ENCODE peak calls at places on chromosomes 13 and 19, in nine cellular contexts. One of them, this sample, is unnamed.

GRCh38 chr19:49880162-49880869 is 2.8 kb downstream of the TBC1D17 start:
- DNase-seq in stimulated activated CD4-positive, alpha-beta T cell treated with anti-CD3 and anti-CD28 coated beads, Interleukin-4, amount 100 ng/mL, for 4 hours: no peak
- DNase-seq in cardiac fibroblast: no peak
- DNase-seq in hepatocyte: no peak
- DNase-seq in T-helper 17 cell: no peak
- DNase-seq in body of pancreas: no peak
- DNase-seq in RWPE1: no peak
- DNase-seq in activated CD4-positive, CD25-positive, alpha-beta regulatory T cell treated with anti-CD3 and anti-CD28 coated beads, Interleukin-2, amount 50 U/mL, for 16 hours: no peak
- DNase-seq in activated T-helper 1 cell treated with Interleukin-2 at 50 U/mL for 16 hours: no peak
- DNase-seq in this sample: no peak

GRCh38 chr19:33255781-33256180 is 30.1 kb upstream of the SLC7A10 start:
- DNase-seq in cardiac fibroblast: no peak
- DNase-seq in RWPE1: no peak
- DNase-seq in activated T-helper 1 cell treated with Interleukin-2 at 50 U/mL for 16 hours: no peak
- DNase-seq in hepatocyte: no peak
- DNase-seq in stimulated activated CD4-positive, alpha-beta T cell treated with anti-CD3 and anti-CD28 coated beads, Interleukin-4, amount 100 ng/mL, for 4 hours: no peak
- DNase-seq in body of pancreas: no peak
- DNase-seq in activated CD4-positive, CD25-positive, alpha-beta regulatory T cell treated with anti-CD3 and anti-CD28 coated beads, Interleukin-2, amount 50 U/mL, for 16 hours: no peak
- DNase-seq in T-helper 17 cell: no peak
- DNase-seq in this sample: no peak

GRCh38 chr13:33935969-33936368 is 118.0 kb downstream of the RFC3 start:
- DNase-seq in stimulated activated CD4-positive, alpha-beta T cell treated with anti-CD3 and anti-CD28 coated beads, Interleukin-4, amount 100 ng/mL, for 4 hours: no peak
- DNase-seq in hepatocyte: no peak
- DNase-seq in cardiac fibroblast: no peak
- DNase-seq in RWPE1: no peak
- DNase-seq in activated CD4-positive, CD25-positive, alpha-beta regulatory T cell treated with anti-CD3 and anti-CD28 coated beads, Interleukin-2, amount 50 U/mL, for 16 hours: no peak
- DNase-seq in body of pancreas: no peak
- DNase-seq in T-helper 17 cell: no peak
- DNase-seq in activated T-helper 1 cell treated with Interleukin-2 at 50 U/mL for 16 hours: no peak
- DNase-seq in this sample: no peak

GRCh38 chr19:13007292-13008045 is 12.2 kb downstream of the NFIX start:
- DNase-seq in activated CD4-positive, CD25-positive, alpha-beta regulatory T cell treated with anti-CD3 and anti-CD28 coated beads, Interleukin-2, amount 50 U/mL, for 16 hours: no peak
- DNase-seq in hepatocyte: no peak
- DNase-seq in activated T-helper 1 cell treated with Interleukin-2 at 50 U/mL for 16 hours: no peak
- DNase-seq in RWPE1: no peak
- DNase-seq in stimulated activated CD4-positive, alpha-beta T cell treated with anti-CD3 and anti-CD28 coated beads, Interleukin-4, amount 100 ng/mL, for 4 hours: no peak
- DNase-seq in T-helper 17 cell: no peak
- DNase-seq in body of pancreas: peak; percentile 73
- DNase-seq in cardiac fibroblast: no peak
- DNase-seq in this sample: no peak

GRCh38 chr19:17302391-17303166 is 646 bp downstream of the ABHD8 start:
- DNase-seq in stimulated activated CD4-positive, alpha-beta T cell treated with anti-CD3 and anti-CD28 coated beads, Interleukin-4, amount 100 ng/mL, for 4 hours: no peak
- DNase-seq in activated CD4-positive, CD25-positive, alpha-beta regulatory T cell treated with anti-CD3 and anti-CD28 coated beads, Interleukin-2, amount 50 U/mL, for 16 hours: no peak
- DNase-seq in body of pancreas: no peak
- DNase-seq in RWPE1: no peak
- DNase-seq in activated T-helper 1 cell treated with Interleukin-2 at 50 U/mL for 16 hours: peak; percentile 17
- DNase-seq in hepatocyte: no peak
- DNase-seq in T-helper 17 cell: no peak
- DNase-seq in cardiac fibroblast: no peak
- DNase-seq in this sample: peak; percentile 24

GRCh38 chr13:95226051-95226450 is 75.2 kb downstream of the ABCC4 start:
- DNase-seq in activated T-helper 1 cell treated with Interleukin-2 at 50 U/mL for 16 hours: no peak
- DNase-seq in body of pancreas: no peak
- DNase-seq in hepatocyte: no peak
- DNase-seq in cardiac fibroblast: no peak
- DNase-seq in RWPE1: no peak
- DNase-seq in T-helper 17 cell: no peak
- DNase-seq in activated CD4-positive, CD25-positive, alpha-beta regulatory T cell treated with anti-CD3 and anti-CD28 coated beads, Interleukin-2, amount 50 U/mL, for 16 hours: no peak
- DNase-seq in stimulated activated CD4-positive, alpha-beta T cell treated with anti-CD3 and anti-CD28 coated beads, Interleukin-4, amount 100 ng/mL, for 4 hours: no peak
- DNase-seq in this sample: no peak

GRCh38 chr19:56104423-56104822 is 16.7 kb downstream of the ZNF787 start:
- DNase-seq in cardiac fibroblast: no peak
- DNase-seq in activated CD4-positive, CD25-positive, alpha-beta regulatory T cell treated with anti-CD3 and anti-CD28 coated beads, Interleukin-2, amount 50 U/mL, for 16 hours: no peak
- DNase-seq in T-helper 17 cell: no peak
- DNase-seq in hepatocyte: no peak
- DNase-seq in RWPE1: no peak
- DNase-seq in body of pancreas: no peak
- DNase-seq in stimulated activated CD4-positive, alpha-beta T cell treated with anti-CD3 and anti-CD28 coated beads, Interleukin-4, amount 100 ng/mL, for 4 hours: no peak
- DNase-seq in activated T-helper 1 cell treated with Interleukin-2 at 50 U/mL for 16 hours: no peak
- DNase-seq in this sample: no peak

GRCh38 chr19:10502524-10503001 is 593 bp downstream of the KEAP1 start:
- DNase-seq in cardiac fibroblast: peak; percentile 93
- DNase-seq in hepatocyte: peak; percentile 96
- DNase-seq in activated T-helper 1 cell treated with Interleukin-2 at 50 U/mL for 16 hours: peak; percentile 85
- DNase-seq in T-helper 17 cell: peak; percentile 79
- DNase-seq in body of pancreas: peak; percentile 95
- DNase-seq in activated CD4-positive, CD25-positive, alpha-beta regulatory T cell treated with anti-CD3 and anti-CD28 coated beads, Interleukin-2, amount 50 U/mL, for 16 hours: peak; percentile 75
- DNase-seq in stimulated activated CD4-positive, alpha-beta T cell treated with anti-CD3 and anti-CD28 coated beads, Interleukin-4, amount 100 ng/mL, for 4 hours: peak; percentile 89
- DNase-seq in RWPE1: peak; percentile 89
- DNase-seq in this sample: peak; percentile 98

GRCh38 chr19:10836478-10837325 is 690 bp upstream of the TMED1 start:
- DNase-seq in cardiac fibroblast: peak; percentile 91
- DNase-seq in RWPE1: peak; percentile 80
- DNase-seq in hepatocyte: peak; percentile 91
- DNase-seq in stimulated activated CD4-positive, alpha-beta T cell treated with anti-CD3 and anti-CD28 coated beads, Interleukin-4, amount 100 ng/mL, for 4 hours: peak; percentile 75
- DNase-seq in T-helper 17 cell: peak; percentile 59
- DNase-seq in body of pancreas: peak; percentile 87
- DNase-seq in activated T-helper 1 cell treated with Interleukin-2 at 50 U/mL for 16 hours: no peak
- DNase-seq in activated CD4-positive, CD25-positive, alpha-beta regulatory T cell treated with anti-CD3 and anti-CD28 coated beads, Interleukin-2, amount 50 U/mL, for 16 hours: peak; percentile 64
- DNase-seq in this sample: peak; percentile 94

GRCh38 chr13:30577381-30577780 is 40.3 kb upstream of the USPL1 start:
- DNase-seq in cardiac fibroblast: peak; percentile 78
- DNase-seq in activated T-helper 1 cell treated with Interleukin-2 at 50 U/mL for 16 hours: peak; percentile 18
- DNase-seq in body of pancreas: no peak
- DNase-seq in stimulated activated CD4-positive, alpha-beta T cell treated with anti-CD3 and anti-CD28 coated beads, Interleukin-4, amount 100 ng/mL, for 4 hours: no peak
- DNase-seq in RWPE1: peak; percentile 64
- DNase-seq in activated CD4-positive, CD25-positive, alpha-beta regulatory T cell treated with anti-CD3 and anti-CD28 coated beads, Interleukin-2, amount 50 U/mL, for 16 hours: no peak
- DNase-seq in T-helper 17 cell: no peak
- DNase-seq in hepatocyte: peak; percentile 8
- DNase-seq in this sample: no peak